ENCODE peak calls at places on chromosomes 7 and 10, in nine cellular contexts. P, H, V, L, J, C, F, N and K are unnamed samples.

GRCh38 chr7:142303650-142304049 is 45.8 kb upstream of the PRSS58 start:
- DNase-seq in P (peak), H (peak), V (peak), L (no peak), J (no peak), C (no peak), F (no peak), N (no peak), K (peak)

GRCh38 chr7:100983451-100984187 is 14.3 kb downstream of the MUC12 start:
- DNase-seq in P (peak), H (peak), V (peak), L (no peak), J (no peak), C (no peak), F (no peak), N (no peak), K (peak)

GRCh38 chr10:111102381-111102973 is 25.6 kb downstream of the ADRA2A start:
- DNase-seq in P (no peak), H (no peak), V (no peak), L (no peak), J (no peak), C (no peak), F (no peak), N (no peak), K (no peak)

GRCh38 chr7:108406474-108406873 is 49.8 kb downstream of the NRCAM start:
- DNase-seq in P (no peak), H (no peak), V (peak), L (no peak), J (no peak), C (no peak), F (no peak), N (no peak), K (peak)

GRCh38 chr7:22120391-22121053 is 174.8 kb upstream of the CDCA7L start:
- DNase-seq in P (no peak), H (no peak), V (no peak), L (no peak), J (no peak), C (no peak), F (no peak), N (no peak), K (no peak)

GRCh38 chr10:11046766-11047165 is 29.1 kb downstream of the CELF2 start:
- DNase-seq in P (no peak), H (no peak), V (peak), L (no peak), J (no peak), C (no peak), F (no peak), N (no peak), K (no peak)

GRCh38 chr7:157366722-157367121 is 29.9 kb downstream of the DNAJB6 start:
- DNase-seq in P (no peak), H (no peak), V (no peak), L (no peak), J (no peak), C (no peak), F (no peak), N (no peak), K (no peak)

GRCh38 chr7:136956232-136956631 is 87.8 kb downstream of the CHRM2 start:
- DNase-seq in P (peak), H (no peak), V (peak), L (no peak), J (no peak), C (no peak), F (no peak), N (no peak), K (no peak)

GRCh38 chr7:6250364-6250833 is 22.0 kb downstream of the CYTH3 start:
- DNase-seq in P (no peak), H (no peak), V (peak), L (no peak), J (no peak), C (no peak), F (no peak), N (no peak), K (peak)

GRCh38 chr10:92024700-92025099 is 101.1 kb downstream of the BTAF1 start:
- DNase-seq in P (no peak), H (no peak), V (no peak), L (no peak), J (no peak), C (no peak), F (no peak), N (no peak), K (no peak)

GRCh38 chr7:158257516-158258410 is 329.9 kb downstream of the PTPRN2 start:
- DNase-seq in P (no peak), H (no peak), V (no peak), L (no peak), J (no peak), C (peak), F (no peak), N (no peak), K (no peak)

GRCh38 chr7:137932881-137933269 is 69.0 kb downstream of the CREB3L2 start:
- DNase-seq in P (peak), H (peak), V (peak), L (no peak), J (no peak), C (no peak), F (no peak), N (no peak), K (peak)

GRCh38 chr7:141320287-141320686 is 230.9 kb upstream of the AGK start:
- DNase-seq in P (peak), H (no peak), V (peak), L (no peak), J (no peak), C (no peak), F (no peak), N (no peak), K (no peak)

GRCh38 chr7:147765301-147765700 is 825.3 kb upstream of the C7orf33 start:
- DNase-seq in P (peak), H (no peak), V (no peak), L (no peak), J (no peak), C (no peak), F (no peak), N (no peak), K (no peak)

GRCh38 chr10:131112691-131113090 is 198.8 kb downstream of the TCERG1L start:
- DNase-seq in P (no peak), H (no peak), V (no peak), L (no peak), J (no peak), C (no peak), F (no peak), N (no peak), K (no peak)

GRCh38 chr7:149558149-149558861 is 60.7 kb upstream of the ZNF746 start:
- DNase-seq in P (peak), H (no peak), V (peak), L (no peak), J (no peak), C (no peak), F (no peak), N (no peak), K (peak)

GRCh38 chr10:102645741-102646609 is 1.7 kb downstream of the TRIM8 start:
- DNase-seq in P (peak), H (peak), V (peak), L (peak), J (no peak), C (peak), F (peak), N (peak), K (peak)

GRCh38 chr7:44884553-44885393 is 557 bp downstream of the PURB start:
- DNase-seq in P (peak), H (peak), V (peak), L (no peak), J (peak), C (peak), F (peak), N (peak), K (peak)

GRCh38 chr7:156778201-156778600 is 114.8 kb downstream of the LMBR1 start:
- DNase-seq in P (peak), H (no peak), V (no peak), L (no peak), J (no peak), C (no peak), F (no peak), N (no peak), K (no peak)

GRCh38 chr10:62020362-62020730 is 118.8 kb downstream of the ARID5B start:
- DNase-seq in P (no peak), H (no peak), V (no peak), L (no peak), J (no peak), C (no peak), F (no peak), N (no peak), K (no peak)

GRCh38 chr7:50860598-50860997 is 77.9 kb upstream of the GRB10 start:
- DNase-seq in P (no peak), H (no peak), V (no peak), L (no peak), J (no peak), C (no peak), F (no peak), N (no peak), K (no peak)

GRCh38 chr7:139985811-139986210 is 76.9 kb downstream of the PARP12 start:
- DNase-seq in P (no peak), H (no peak), V (no peak), L (no peak), J (no peak), C (no peak), F (no peak), N (no peak), K (no peak)

GRCh38 chr10:114208351-114208750 is 29.2 kb downstream of the TDRD1 start:
- DNase-seq in P (no peak), H (no peak), V (no peak), L (no peak), J (no peak), C (no peak), F (no peak), N (no peak), K (no peak)

GRCh38 chr7:50397971-50398324 is 52.2 kb downstream of the FIGNL1 start:
- DNase-seq in P (no peak), H (no peak), V (no peak), L (no peak), J (no peak), C (no peak), F (no peak), N (no peak), K (no peak)

GRCh38 chr10:124943301-124944092 is 1.6 kb downstream of the ZRANB1 start:
- DNase-seq in P (peak), H (peak), V (peak), L (no peak), J (no peak), C (no peak), F (no peak), N (no peak), K (peak)

DNA sequence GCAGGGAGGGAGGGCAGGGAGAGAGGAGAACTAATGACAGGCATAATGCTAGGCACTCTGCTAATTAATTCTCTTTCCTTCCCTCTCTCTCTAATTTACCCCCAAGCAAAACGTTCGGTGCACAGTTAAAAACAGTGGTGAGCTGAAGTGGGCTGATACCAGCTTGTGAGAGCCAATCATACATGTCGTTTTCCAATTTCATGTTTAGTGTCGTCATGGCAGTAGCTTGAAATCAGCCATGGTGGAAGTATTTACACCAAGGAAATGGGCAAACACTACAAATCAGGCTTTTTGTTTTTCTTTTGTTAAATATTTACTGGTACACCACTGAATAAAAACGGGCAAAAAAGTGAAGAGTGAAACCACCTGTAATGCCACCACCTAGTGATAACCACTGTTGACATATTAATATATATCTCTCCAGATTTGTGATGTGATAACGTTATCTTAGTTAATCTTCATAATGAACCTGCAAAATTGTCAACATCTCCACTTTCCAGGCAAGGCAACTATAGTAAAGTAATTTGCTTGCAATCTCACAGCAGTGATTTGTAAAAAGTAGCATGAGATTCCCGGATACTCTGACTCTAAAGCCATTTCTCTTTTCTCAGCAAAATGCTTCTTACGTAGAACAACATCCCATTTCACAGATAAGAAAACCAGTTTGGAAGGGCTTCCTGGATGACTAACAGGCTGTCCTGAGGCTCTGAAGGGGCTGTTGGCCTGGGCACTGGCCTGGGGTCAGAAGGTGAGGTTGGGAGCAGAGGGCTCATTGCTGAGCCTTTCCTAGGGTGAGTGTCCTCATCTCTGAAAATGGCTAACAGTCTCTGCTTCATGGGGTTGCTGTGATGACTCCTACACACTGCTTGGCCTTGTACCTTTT is 83.7 kb downstream of the ATXN7L1 start:
- DNase-seq in P (no peak), H (no peak), V (no peak), L (no peak), J (no peak), C (no peak), F (no peak), N (no peak), K (no peak)
- TF ChIP-seq CTCF in P (no peak), H (no peak), V (no peak), L (no peak), J (no peak), C (no peak), F (no peak), N (no peak), K (no peak)

GRCh38 chr10:32189400-32190084 is 133.3 kb upstream of the KIF5B start:
- DNase-seq in P (peak), H (peak), V (peak), L (no peak), J (no peak), C (no peak), F (no peak), N (no peak), K (peak)
- TF ChIP-seq CTCF in P (no peak), H (peak), V (peak), L (no peak), J (peak), C (peak), F (no peak), N (peak), K (peak)

GRCh38 chr7:15556706-15557105 is 5.1 kb downstream of the AGMO start:
- DNase-seq in P (no peak), H (no peak), V (no peak), L (no peak), J (no peak), C (no peak), F (no peak), N (no peak), K (no peak)

GRCh38 chr7:15557186-15557585 is 4.6 kb downstream of the AGMO start:
- DNase-seq in P (no peak), H (peak), V (no peak), L (no peak), J (no peak), C (no peak), F (no peak), N (no peak), K (no peak)

GRCh38 chr7:15554081-15554480 is 7.7 kb downstream of the AGMO start:
- DNase-seq in P (peak), H (peak), V (peak), L (no peak), J (no peak), C (no peak), F (no peak), N (no peak), K (peak)

GRCh38 chr7:15554744-15555143 is 7.1 kb downstream of the AGMO start:
- DNase-seq in P (no peak), H (no peak), V (no peak), L (no peak), J (no peak), C (no peak), F (no peak), N (no peak), K (no peak)

DNA sequence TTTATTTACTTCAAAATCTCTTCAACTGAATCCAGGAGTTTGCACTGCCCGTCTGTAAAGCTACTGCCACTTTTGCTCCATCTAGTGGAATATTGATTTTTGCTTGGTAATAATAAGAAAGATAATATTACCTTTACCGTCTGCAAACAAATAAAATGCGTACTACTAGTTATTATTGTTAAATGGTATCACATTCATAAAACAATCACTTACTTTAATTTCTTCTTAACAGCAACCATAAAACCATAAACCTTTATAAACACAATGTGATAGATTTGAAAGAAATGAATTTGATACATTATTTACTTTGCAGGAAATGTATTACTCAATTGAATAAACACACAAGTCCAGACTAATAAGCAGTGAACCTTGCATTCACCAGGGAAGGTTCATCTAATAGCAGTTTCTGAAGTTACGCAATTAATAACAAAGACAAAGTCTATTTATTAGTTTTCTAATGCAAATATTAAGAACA is 6.4 kb downstream of the AGMO start:
- DNase-seq in P (peak), H (peak), V (peak), L (no peak), J (no peak), C (no peak), F (no peak), N (no peak), K (peak)
- TF ChIP-seq CTCF in P (peak), H (peak), V (peak), L (no peak), J (no peak), C (no peak), F (no peak), N (no peak), K (peak)

GRCh38 chr7:129825005-129825553 is 127.7 kb downstream of the UBE2H start:
- DNase-seq in P (peak), H (peak), V (no peak), L (no peak), J (peak), C (peak), F (peak), N (peak), K (peak)
- TF ChIP-seq CTCF in P (peak), H (peak), V (peak), L (no peak), J (no peak), C (no peak), F (no peak), N (no peak), K (peak)